ENCODE peak calls at places on chromosomes 4 and X, in five cellular contexts. S, W, I, Q and N are unnamed samples. For H3K4me1 and H3K36me3, the result is how much of the 10 kb centered on the place peaks cover.

GRCh38 chr4:54064317-54065275 is at the start of gene CHIC2:
- DNase-seq in S (peak), W (peak), I (peak), Q (peak), N (peak)

GRCh38 chrX:27444093-27444908 is 18.8 kb downstream of the PPP4R3C start:
- DNase-seq in S (no peak), W (no peak), I (no peak), Q (no peak), N (no peak)

GRCh38 chr4:184395451-184395917 is 78.9 kb downstream of the IRF2 start:
- DNase-seq in S (no peak), W (no peak), I (no peak), Q (no peak), N (no peak)

GRCh38 chr4:155758500-155759371 is at the start of gene GUCY1B1:
- DNase-seq in S (peak), W (peak), I (peak), Q (no peak), N (peak)

GRCh38 chrX:115233497-115234219 is at the start of gene LRCH2:
- DNase-seq in S (peak), W (peak), I (peak), Q (no peak), N (no peak)

GRCh38 chr4:5753366-5753765 is 42.4 kb downstream of the EVC start:
- DNase-seq in S (no peak), W (no peak), I (no peak), Q (no peak), N (no peak)

GRCh38 chr4:86895692-86896488 is 3.7 kb upstream of the C4orf36 start:
- DNase-seq in S (peak), W (peak), I (peak), Q (peak), N (no peak)

GRCh38 chrX:101231080-101231479 is 11.5 kb downstream of the DRP2 start:
- DNase-seq in S (no peak), W (no peak), I (no peak), Q (no peak), N (no peak)

GRCh38 chr4:109994415-109994827 is 81.7 kb downstream of the EGF start:
- DNase-seq in S (no peak), W (no peak), I (no peak), Q (peak), N (no peak)

GRCh38 chrX:34656842-34657780 is at the start of gene TMEM47:
- DNase-seq in S (peak), W (peak), I (peak), Q (no peak), N (peak)

GRCh38 chr4:124753941-124754581 is 41.5 kb upstream of the ANKRD50 start:
- DNase-seq in S (no peak), W (no peak), I (peak), Q (no peak), N (no peak)

DNA sequence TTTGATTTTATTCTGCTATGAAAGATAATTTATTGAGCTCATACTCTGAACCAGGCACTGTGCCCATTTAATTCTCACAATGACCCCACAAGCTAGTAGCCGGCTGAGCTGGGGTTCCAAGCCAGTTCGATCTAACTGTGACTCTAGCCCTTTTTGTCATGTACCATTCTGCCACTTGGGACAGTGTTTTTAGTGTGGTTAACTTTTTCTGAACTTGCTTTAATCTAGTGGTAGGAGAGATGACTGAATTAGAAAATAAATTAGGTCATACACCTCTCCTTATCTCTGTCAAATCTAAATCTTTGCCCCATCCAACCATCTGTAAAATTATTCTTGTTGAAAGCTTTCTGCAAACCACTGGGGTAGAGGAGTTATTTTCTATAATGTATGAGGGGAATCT is 136.0 kb downstream of the CBR4 start:
- DNase-seq in S (no peak), W (no peak), I (no peak), Q (no peak), N (no peak)
- H3K4me1 ChIP-seq in S (under half), W (under half), I (under half), Q (under half), N (under half)

GRCh38 chr4:4474496-4474895 is 67.4 kb downstream of the STX18 start:
- DNase-seq in S (no peak), W (peak), I (no peak), Q (no peak), N (no peak)

GRCh38 chr4:4472344-4472958 is 69.4 kb downstream of the STX18 start:
- DNase-seq in S (no peak), W (peak), I (no peak), Q (no peak), N (no peak)

GRCh38 chr4:4471195-4471594 is 70.7 kb downstream of the STX18 start:
- DNase-seq in S (no peak), W (no peak), I (no peak), Q (no peak), N (no peak)

GRCh38 chr4:4470208-4470607 is 71.6 kb downstream of the STX18 start:
- DNase-seq in S (no peak), W (no peak), I (no peak), Q (no peak), N (no peak)
- H3K36me3 ChIP-seq in S (under half), W (under half), I (under half), Q (half or more), N (under half)

DNA sequence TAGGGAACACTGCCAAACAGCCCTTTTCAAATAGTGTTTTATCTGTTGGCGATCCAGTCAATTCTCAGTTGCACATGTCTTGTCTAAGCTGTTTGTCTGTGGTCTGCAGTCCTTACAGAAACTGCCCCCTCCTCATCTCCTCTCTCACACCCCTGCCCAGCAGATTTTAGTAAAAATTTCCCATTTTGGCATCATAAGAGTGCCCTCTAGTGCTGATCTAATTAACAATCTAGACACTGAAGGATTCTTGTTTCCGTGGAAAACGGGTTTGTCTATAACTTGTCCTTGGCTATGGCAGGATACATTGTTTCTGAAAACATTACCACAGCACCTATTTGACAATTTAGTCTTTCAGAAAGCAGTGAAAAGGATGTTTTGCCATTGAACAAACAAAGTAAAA is 227.2 kb upstream of the MBNL3 start:
- DNase-seq in S (no peak), W (no peak), I (peak), Q (no peak), N (no peak)
- TF ChIP-seq CTCF in S (peak), W (peak), I (peak), Q (peak), N (no peak)

DNA sequence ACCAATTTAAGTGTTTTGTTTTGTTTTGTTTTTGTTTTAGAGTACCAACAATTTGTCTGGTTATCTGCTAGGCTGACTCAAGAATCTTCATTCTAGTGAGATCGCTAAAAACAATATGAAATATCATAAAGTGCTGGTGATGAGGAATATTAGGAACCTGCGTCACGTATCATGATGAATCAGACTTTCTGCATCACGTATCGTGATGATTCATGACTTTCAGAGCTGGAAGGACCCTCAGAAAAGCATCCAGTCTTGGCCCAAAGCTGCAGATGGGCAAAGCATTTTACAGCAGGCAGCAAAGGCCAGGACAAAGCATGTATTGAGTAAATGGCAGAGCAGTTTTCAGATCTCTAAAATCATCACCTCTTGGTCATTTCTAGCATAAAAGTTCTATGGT is 278.0 kb upstream of the BOD1L1 start:
- DNase-seq in S (no peak), W (peak), I (no peak), Q (no peak), N (no peak)
- H3K4me1 ChIP-seq in S (under half), W (under half), I (under half), Q (under half), N (under half)

GRCh38 chrX:129490330-129490729 is 33.0 kb downstream of the SMARCA1 start:
- DNase-seq in S (no peak), W (no peak), I (no peak), Q (no peak), N (no peak)
- H3K36me3 ChIP-seq in S (under half), W (under half), I (under half), Q (under half), N (under half)